ENCODE peak calls at places on chromosomes 4 and X, in six cellular contexts. M, A, E, U, L and H are unnamed samples.

GRCh38 chrX:9285342-9285771 is 179.5 kb upstream of the TBL1X start:
- DNase-seq in M (no peak), A (no peak), E (no peak), U (peak; percentile 5), L (no peak), H (no peak)

GRCh38 chr4:113601636-113602035 is 159.9 kb downstream of the CAMK2D start:
- DNase-seq in M (no peak), A (no peak), E (no peak), U (no peak), L (no peak), H (no peak)

GRCh38 chr4:183348706-183349659 is 26.8 kb upstream of the CLDN24 start:
- DNase-seq in M (no peak), A (no peak), E (no peak), U (no peak), L (peak; percentile 96), H (no peak)

GRCh38 chrX:132900631-132901030 is 57.8 kb downstream of the HS6ST2 start:
- DNase-seq in M (no peak), A (no peak), E (no peak), U (no peak), L (peak; percentile 33), H (no peak)

GRCh38 chr4:86250006-86250405 is 109.8 kb downstream of the MAPK10 start:
- DNase-seq in M (no peak), A (no peak), E (no peak), U (no peak), L (no peak), H (no peak)

GRCh38 chr4:37245391-37245954 is 930 bp downstream of the NWD2 start:
- DNase-seq in M (no peak), A (no peak), E (no peak), U (no peak), L (no peak), H (no peak)

GRCh38 chrX:94758130-94758529 is 1084.1 kb downstream of the FAM133A start:
- DNase-seq in M (no peak), A (no peak), E (no peak), U (no peak), L (no peak), H (no peak)

GRCh38 chrX:129600981-129601424 is 53.8 kb downstream of the APLN start:
- DNase-seq in M (peak; percentile 26), A (no peak), E (no peak), U (no peak), L (peak; percentile 15), H (no peak)

GRCh38 chr4:4362991-4363697 is 23.8 kb upstream of the NSG1 start:
- DNase-seq in M (no peak), A (no peak), E (no peak), U (no peak), L (no peak), H (no peak)

GRCh38 chr4:182189107-182189878 is 53.9 kb upstream of the TENM3 start:
- DNase-seq in M (no peak), A (no peak), E (no peak), U (no peak), L (peak; percentile 95), H (no peak)

GRCh38 chr4:174855043-174855442 is 26.0 kb upstream of the GLRA3 start:
- DNase-seq in M (no peak), A (no peak), E (no peak), U (no peak), L (no peak), H (no peak)

GRCh38 chrX:98607739-98608138 is 1724.0 kb downstream of the RPA4 start:
- DNase-seq in M (no peak), A (no peak), E (no peak), U (no peak), L (no peak), H (no peak)

GRCh38 chr4:73573794-73574528 is 46.3 kb downstream of the RASSF6 start:
- DNase-seq in M (peak; percentile 66), A (no peak), E (no peak), U (no peak), L (peak; percentile 93), H (peak; percentile 13)

GRCh38 chr4:168098257-168098717 is 6.0 kb downstream of the ANXA10 start:
- DNase-seq in M (no peak), A (no peak), E (no peak), U (no peak), L (peak; percentile 46), H (no peak)

GRCh38 chr4:102429553-102429952 is 71.6 kb upstream of the NFKB1 start:
- DNase-seq in M (no peak), A (no peak), E (no peak), U (no peak), L (peak; percentile 53), H (no peak)

GRCh38 chr4:182369211-182369610 is 126.0 kb downstream of the TENM3 start:
- DNase-seq in M (no peak), A (no peak), E (no peak), U (no peak), L (peak; percentile 35), H (no peak)

GRCh38 chrX:46381630-46382029 is 163.6 kb downstream of the ZNF674 start:
- DNase-seq in M (peak; percentile 10), A (no peak), E (no peak), U (no peak), L (no peak), H (peak; percentile 3)

GRCh38 chrX:125132274-125132673 is 187.4 kb upstream of the TEX13C start:
- DNase-seq in M (no peak), A (no peak), E (no peak), U (no peak), L (no peak), H (no peak)

GRCh38 chr4:138972956-138973819 is 42.4 kb upstream of the NOCT start:
- DNase-seq in M (no peak), A (no peak), E (no peak), U (no peak), L (no peak), H (no peak)